ENCODE peak calls at places on chromosomes 13 and 19, in nine cellular contexts. X is heart left ventricle, R is esophagus squamous epithelium, J is uterus, B is keratinocyte, T is thyroid gland, F is pancreas, Z is psoas muscle, C is gastrocnemius medialis. W is an unnamed sample.

GRCh38 chr19:10096615-10096963 is 5.9 kb downstream of the ANGPTL6 start:
- DNase-seq in T (no peak), Z (peak; percentile 57), X (no peak), C (no peak), R (no peak), B (no peak), F (no peak), J (no peak), W (no peak)

GRCh38 chr19:19354932-19355331 is 34.3 kb downstream of the MAU2 start:
- DNase-seq in X (no peak), C (no peak), J (no peak), R (no peak), B (no peak), T (no peak), F (no peak), Z (no peak), W (no peak)

GRCh38 chr19:32223595-32224370 is 121.6 kb upstream of the ZNF507 start:
- DNase-seq in B (no peak), T (no peak), R (no peak), Z (no peak), C (no peak), F (no peak), X (no peak), J (no peak), W (no peak)

GRCh38 chr13:43516401-43516826 is 270.4 kb downstream of the ENOX1 start:
- DNase-seq in Z (no peak), C (peak; percentile 38), B (no peak), R (no peak), J (peak; percentile 77), T (no peak), F (no peak), X (no peak), W (no peak)

GRCh38 chr19:16364231-16364865 is 39.7 kb downstream of the KLF2 start:
- DNase-seq in C (no peak), Z (no peak), X (no peak), F (no peak), T (no peak), J (no peak), B (no peak), R (no peak), W (no peak)

GRCh38 chr13:59472134-59472533 is 691.6 kb downstream of the DIAPH3 start:
- DNase-seq in T (no peak), X (no peak), R (no peak), Z (no peak), F (no peak), J (no peak), B (no peak), C (no peak), W (no peak)

GRCh38 chr19:32599736-32600157 is 18.8 kb downstream of the PDCD5 start:
- DNase-seq in F (no peak), C (no peak), B (no peak), Z (no peak), R (no peak), X (no peak), J (no peak), T (peak; percentile 10), W (no peak)

GRCh38 chr13:100721885-100722512 is 47.4 kb upstream of the TMTC4 start:
- DNase-seq in J (no peak), R (no peak), B (no peak), F (peak; percentile 29), C (no peak), T (peak; percentile 40), X (no peak), Z (no peak), W (no peak)

GRCh38 chr19:7908742-7909461 is 5.2 kb downstream of the MAP2K7 start:
- DNase-seq in B (no peak), X (no peak), J (peak; percentile 12), F (peak; percentile 6), T (no peak), Z (no peak), C (no peak), R (no peak), W (peak; percentile 65)

GRCh38 chr13:43805071-43805468 is 18.3 kb upstream of the ENOX1 start:
- DNase-seq in R (no peak), B (peak; percentile 92), F (no peak), T (no peak), Z (no peak), J (peak; percentile 21), X (no peak), C (no peak), W (no peak)

GRCh38 chr19:29817316-29817715 is 5.5 kb downstream of the CCNE1 start:
- DNase-seq in J (no peak), F (no peak), R (no peak), X (no peak), T (no peak), Z (no peak), C (no peak), B (no peak), W (no peak)

GRCh38 chr19:42150353-42150752 is 18.1 kb upstream of the POU2F2 start:
- DNase-seq in F (peak; percentile 80), J (no peak), X (no peak), R (no peak), T (no peak), Z (no peak), B (no peak), C (no peak), W (no peak)

GRCh38 chr13:109792416-109793090 is 6.2 kb upstream of the IRS2 start:
- DNase-seq in T (no peak), X (no peak), R (no peak), Z (no peak), F (no peak), B (no peak), J (no peak), C (no peak), W (no peak)
- H3K27ac ChIP-seq in T (no peak overlapping the region), X (no peak overlapping the region), R (no peak overlapping the region), Z (no peak overlapping the region), F (no peak overlapping the region), B (no peak overlapping the region), J (no peak overlapping the region), C (no peak overlapping the region), W (no peak overlapping the region)

GRCh38 chr19:46931197-46931596 is 70.4 kb downstream of the ARHGAP35 start:
- DNase-seq in T (no peak), Z (no peak), R (no peak), J (no peak), F (no peak), B (no peak), X (no peak), C (no peak), W (no peak)
- H3K4me1 ChIP-seq in T (peaks cover 40% of the 10 kb centered on the region), Z (peaks cover 63% of the 10 kb centered on the region), R (peaks cover 78% of the 10 kb centered on the region), J (no peaks in the 10 kb centered on the region), F (peaks cover 5% of the 10 kb centered on the region), B (peaks cover 49% of the 10 kb centered on the region), X (peaks cover 66% of the 10 kb centered on the region), C (peaks cover 70% of the 10 kb centered on the region), W (peaks cover 49% of the 10 kb centered on the region)

GRCh38 chr13:106318941-106319411 is 216.5 kb downstream of the EFNB2 start:
- DNase-seq in Z (no peak), F (no peak), X (no peak), B (peak; percentile 35), J (peak; percentile 21), C (no peak), R (no peak), T (peak; percentile 12), W (no peak)

GRCh38 chr13:106310450-106310849 is 225.0 kb downstream of the EFNB2 start:
- DNase-seq in T (no peak), B (no peak), R (no peak), X (no peak), Z (no peak), J (no peak), F (no peak), C (no peak), W (no peak)

GRCh38 chr13:106311004-106311403 is 224.5 kb downstream of the EFNB2 start:
- DNase-seq in R (no peak), X (no peak), Z (no peak), J (no peak), F (no peak), C (no peak), B (no peak), T (no peak), W (no peak)

GRCh38 chr13:106314417-106314816 is 221.0 kb downstream of the EFNB2 start:
- DNase-seq in J (no peak), B (no peak), R (no peak), T (no peak), C (no peak), F (no peak), X (no peak), Z (no peak), W (no peak)
- TF ChIP-seq CTCF in J (no peak), B (no peak), R (no peak), T (no peak), C (no peak), F (no peak), X (no peak), Z (no peak), W (no peak)

GRCh38 chr13:110617326-110618072 is 2.2 kb downstream of the NAXD start:
- DNase-seq in X (no peak), J (peak; percentile 45), T (peak; percentile 62), B (no peak), C (no peak), Z (no peak), R (no peak), F (peak; percentile 75), W (no peak)

GRCh38 chr13:110618167-110618566 is 2.8 kb downstream of the NAXD start:
- DNase-seq in B (no peak), C (no peak), X (no peak), J (no peak), R (no peak), F (no peak), Z (no peak), T (no peak), W (no peak)

GRCh38 chr13:110616103-110617101 is 1.1 kb downstream of the NAXD start:
- DNase-seq in J (no peak), Z (peak; percentile 62), X (no peak), F (peak; percentile 55), C (peak; percentile 51), R (no peak), T (peak; percentile 52), B (no peak), W (no peak)

GRCh38 chr13:110615322-110616102 is at the start of gene NAXD:
- DNase-seq in R (peak; percentile 48), J (peak; percentile 93), C (peak; percentile 94), X (peak; percentile 96), T (peak; percentile 93), F (peak; percentile 92), Z (peak; percentile 96), B (no peak), W (peak; percentile 93)

GRCh38 chr13:110615005-110615321 is 382 bp upstream of the NAXD start:
- DNase-seq in F (no peak), B (no peak), X (no peak), T (no peak), J (no peak), R (no peak), Z (no peak), C (no peak), W (peak; percentile 71)
- H3K27ac ChIP-seq in F (peak overlapping the region; percentile 78), B (peak overlapping the region; percentile 76), X (peak overlapping the region; percentile 92), T (peak overlapping the region; percentile 93), J (peak overlapping the region; percentile 78), R (peak overlapping the region; percentile 93), Z (peak overlapping the region; percentile 96), C (peak overlapping the region; percentile 92), W (peak overlapping the region; percentile 92)

W was measured in suprapubic skin.